ENCODE peak calls at places on chromosome 2, in nine cellular contexts. F is M059J; V is B cell; U is cardiac muscle cell; W is activated T-helper 1 cell treated with anti-CD3 and anti-CD28 coated beads, Interleukin-12 subunit alpha, Interleukin-12 subunit beta, Interleukin-2, Interleukin-4 antibody, amounts not matched to agents 30 ng/mL and 10 ng/mL and 1 ng/mL, durations not matched to agents 14 hours and 24 hours and 36 hours; S is AG09309; M is activated CD8-positive, alpha-beta memory T cell treated with anti-CD3 and anti-CD28 coated beads, Interleukin-2, amount 50 U/mL, for 48 hours; E is AG08395; Q is SK-N-DZ. I is an unnamed sample.

GRCh38 chr2:26727641-26728561 is 35.4 kb downstream of the KCNK3 start:
- DNase-seq in V (no peak), U (peak; percentile 51), E (peak; percentile 54), F (no peak), S (no peak), Q (no peak), W (no peak), M (no peak), I (no peak)

GRCh38 chr2:42132966-42133641 is 36.0 kb upstream of the EML4 start:
- DNase-seq in W (peak; percentile 87), F (peak; percentile 98), S (peak; percentile 90), M (peak; percentile 87), E (peak; percentile 90), Q (peak; percentile 93), V (peak; percentile 57), U (peak; percentile 86), I (peak; percentile 99)

GRCh38 chr2:28929581-28929980 is 35.1 kb downstream of the WDR43 start:
- DNase-seq in S (no peak), W (no peak), F (no peak), M (no peak), E (no peak), U (no peak), Q (no peak), V (no peak), I (no peak)

GRCh38 chr2:99485824-99486223 is 4.0 kb downstream of the REV1 start:
- DNase-seq in F (no peak), M (no peak), E (no peak), Q (no peak), V (no peak), U (no peak), W (no peak), S (no peak), I (no peak)

GRCh38 chr2:85648619-85649018 is 19.4 kb downstream of the SFTPB start:
- DNase-seq in M (no peak), Q (peak; percentile 19), V (no peak), W (no peak), S (no peak), F (peak; percentile 48), E (peak; percentile 78), U (peak; percentile 69), I (peak; percentile 30)

GRCh38 chr2:241936457-241937133 is 67.1 kb downstream of the RTP5 start:
- DNase-seq in S (no peak), V (no peak), Q (no peak), M (peak; percentile 42), U (no peak), F (no peak), W (no peak), E (no peak), I (no peak)

GRCh38 chr2:74982581-74982980 is 24.1 kb downstream of the POLE4 start:
- DNase-seq in M (no peak), U (peak; percentile 27), F (peak; percentile 65), Q (no peak), V (no peak), E (no peak), S (no peak), W (no peak), I (peak; percentile 26)

GRCh38 chr2:127072970-127073369 is 34.0 kb downstream of the BIN1 start:
- DNase-seq in U (no peak), M (no peak), F (no peak), W (no peak), V (no peak), E (peak; percentile 32), Q (no peak), S (no peak), I (no peak)

GRCh38 chr2:178157574-178157973 is 36.7 kb upstream of the OSBPL6 start:
- DNase-seq in Q (no peak), W (no peak), E (no peak), V (no peak), U (no peak), F (no peak), M (no peak), S (no peak), I (no peak)

GRCh38 chr2:85308951-85309555 is 18.7 kb downstream of the TGOLN2 start:
- DNase-seq in E (peak; percentile 49), F (peak; percentile 38), S (no peak), Q (peak; percentile 38), W (no peak), U (peak; percentile 69), V (no peak), M (no peak), I (peak; percentile 59)

GRCh38 chr2:26466662-26467310 is 11.1 kb downstream of the OTOF start:
- DNase-seq in E (no peak), V (no peak), U (no peak), S (no peak), M (no peak), F (no peak), Q (no peak), W (no peak), I (no peak)

GRCh38 chr2:29462293-29462692 is 347.1 kb downstream of the CLIP4 start:
- DNase-seq in S (no peak), W (no peak), Q (no peak), V (no peak), F (peak; percentile 67), U (peak; percentile 14), E (peak; percentile 28), M (no peak), I (no peak)

GRCh38 chr2:78465707-78466106 is 559.8 kb upstream of the REG3G start:
- DNase-seq in F (peak; percentile 42), S (no peak), U (no peak), V (no peak), Q (no peak), M (no peak), W (no peak), E (no peak), I (peak; percentile 38)

GRCh38 chr2:162333968-162334367 is 10.0 kb upstream of the GCA start:
- DNase-seq in F (peak; percentile 31), U (peak; percentile 40), S (no peak), W (no peak), M (no peak), V (no peak), E (peak; percentile 9), Q (peak; percentile 17), I (peak; percentile 36)

GRCh38 chr2:30283931-30284565 is 52.7 kb downstream of the LBH start:
- DNase-seq in M (no peak), U (no peak), W (no peak), Q (no peak), E (no peak), V (no peak), S (no peak), F (no peak), I (no peak)

GRCh38 chr2:47658646-47659320 is 124.2 kb upstream of the MSH6 start:
- DNase-seq in Q (no peak), S (no peak), U (no peak), E (no peak), V (no peak), M (no peak), F (no peak), W (no peak), I (no peak)

GRCh38 chr2:120823551-120823950 is 87.9 kb downstream of the GLI2 start:
- DNase-seq in E (no peak), F (no peak), W (no peak), S (no peak), V (no peak), Q (no peak), U (no peak), M (no peak), I (no peak)

GRCh38 chr2:10524841-10525572 is 76.9 kb upstream of the ODC1 start:
- DNase-seq in U (no peak), E (no peak), F (no peak), M (peak; percentile 34), S (no peak), Q (no peak), V (no peak), W (no peak), I (no peak)